ENCODE peak calls at places on chromosomes 13 and 19, in five cellular contexts. V is CD8-positive, alpha-beta memory T cell; T is astrocyte of the spinal cord; I is stimulated activated CD4-positive, alpha-beta T cell treated with anti-CD3 and anti-CD28 coated beads, Interleukin-2, amount 100 ng/mL, for 48 hours; N is activated T-cell treated with anti-CD3 and anti-CD28 coated beads for 24 hours. F is an unnamed sample.

GRCh38 chr13:28716511-28716910 is 2.3 kb downstream of the SLC46A3 start:
- DNase-seq in V (no peak), T (peak; percentile 46), I (no peak), N (no peak), F (peak; percentile 99)

GRCh38 chr13:51019026-51019425 is 92.0 kb downstream of the C13orf42 start:
- DNase-seq in V (no peak), T (no peak), I (no peak), N (no peak), F (no peak)

GRCh38 chr19:2634228-2634951 is 68.1 kb downstream of the GNG7 start:
- DNase-seq in V (no peak), T (no peak), I (no peak), N (no peak), F (no peak)

GRCh38 chr13:46179576-46180368 is 2.2 kb downstream of the LCP1 start:
- DNase-seq in V (peak; percentile 86), T (no peak), I (peak; percentile 59), N (peak; percentile 69), F (no peak)

GRCh38 chr13:97843201-97843600 is 110.3 kb upstream of the IPO5 start:
- DNase-seq in V (no peak), T (no peak), I (no peak), N (no peak), F (no peak)

GRCh38 chr13:26968431-26969335 is 202.9 kb downstream of the USP12 start:
- DNase-seq in V (no peak), T (no peak), I (no peak), N (no peak), F (peak; percentile 54)

GRCh38 chr13:90918551-90918950 is 428.9 kb upstream of the MIR17HG start:
- DNase-seq in V (no peak), T (peak; percentile 79), I (no peak), N (no peak), F (peak; percentile 52)

GRCh38 chr19:45087531-45087930 is 5.4 kb upstream of the PPP1R37 start:
- DNase-seq in V (peak; percentile 90), T (no peak), I (no peak), N (peak; percentile 21), F (no peak)

GRCh38 chr13:114108141-114108761 is 24.2 kb downstream of the RASA3 start:
- DNase-seq in V (peak; percentile 50), T (no peak), I (no peak), N (no peak), F (no peak)

GRCh38 chr13:100088282-100088647 is 628 bp upstream of the PCCA start:
- DNase-seq in V (no peak), T (no peak), I (no peak), N (no peak), F (no peak)

GRCh38 chr19:45179063-45179847 is 671 bp downstream of the BLOC1S3 start:
- DNase-seq in V (peak; percentile 65), T (no peak), I (peak; percentile 30), N (no peak), F (no peak)

GRCh38 chr13:110130431-110130830 is 176.5 kb downstream of the COL4A1 start:
- DNase-seq in V (no peak), T (no peak), I (no peak), N (no peak), F (no peak)

GRCh38 chr19:55340784-55341147 is 1.1 kb downstream of the KMT5C start:
- DNase-seq in V (no peak), T (no peak), I (no peak), N (no peak), F (no peak)

GRCh38 chr13:101698400-101698799 is 245.9 kb downstream of the ITGBL1 start:
- DNase-seq in V (no peak), T (no peak), I (no peak), N (no peak), F (no peak)

GRCh38 chr19:24098359-24098758 is 11.4 kb downstream of the ZNF254 start:
- DNase-seq in V (no peak), T (no peak), I (no peak), N (no peak), F (no peak)

GRCh38 chr19:2260341-2260751 is 4.1 kb upstream of the JSRP1 start:
- DNase-seq in V (no peak), T (no peak), I (no peak), N (no peak), F (no peak)

GRCh38 chr19:42075364-42075615 is 676 bp upstream of the ZNF574 start:
- DNase-seq in V (no peak), T (no peak), I (no peak), N (no peak), F (no peak)

GRCh38 chr13:27667946-27668345 is 46.3 kb downstream of the POLR1D start:
- DNase-seq in V (no peak), T (no peak), I (no peak), N (no peak), F (no peak)

GRCh38 chr19:3253270-3253669 is 28.8 kb downstream of the CELF5 start:
- DNase-seq in V (no peak), T (no peak), I (no peak), N (no peak), F (peak; percentile 29)

GRCh38 chr19:52962394-52963228 is at the start of gene ZNF816:
- DNase-seq in V (peak; percentile 99), T (peak; percentile 97), I (peak; percentile 99), N (peak; percentile 99), F (no peak)

GRCh38 chr19:48121909-48122371 is 11.3 kb upstream of the PLA2G4C start:
- DNase-seq in V (no peak), T (peak; percentile 17), I (no peak), N (no peak), F (peak; percentile 53)

GRCh38 chr13:23806874-23807522 is 82.2 kb downstream of the MIPEP start:
- DNase-seq in V (no peak), T (no peak), I (no peak), N (no peak), F (no peak)

GRCh38 chr19:10286803-10287737 is at the start of gene ICAM4:
- DNase-seq in V (no peak), T (no peak), I (no peak), N (no peak), F (no peak)

GRCh38 chr13:44153536-44153935 is 220.1 kb upstream of the SERP2 start:
- DNase-seq in V (no peak), T (no peak), I (no peak), N (no peak), F (no peak)

GRCh38 chr13:102567857-102568256 is 28.9 kb upstream of the TPP2 start:
- DNase-seq in V (no peak), T (no peak), I (no peak), N (no peak), F (no peak)

GRCh38 chr19:19642506-19643157 is 825 bp downstream of the GMIP start:
- DNase-seq in V (peak; percentile 69), T (no peak), I (peak; percentile 21), N (peak; percentile 38), F (no peak)

GRCh38 chr13:28819748-28820098 is 416 bp upstream of the MTUS2 start:
- DNase-seq in V (no peak), T (no peak), I (peak; percentile 60), N (peak; percentile 27), F (no peak)

GRCh38 chr13:52991344-52992020 is 37.1 kb upstream of the OLFM4 start:
- DNase-seq in V (no peak), T (no peak), I (no peak), N (no peak), F (peak; percentile 27)

GRCh38 chr19:30371157-30371845 is 883 bp upstream of the ZNF536 start:
- DNase-seq in V (no peak), T (no peak), I (no peak), N (no peak), F (no peak)

GRCh38 chr19:53212703-53213320 is 19.7 kb upstream of the ZNF665 start:
- DNase-seq in V (no peak), T (no peak), I (no peak), N (no peak), F (no peak)

GRCh38 chr19:10517760-10518443 is 655 bp upstream of the S1PR5 start:
- DNase-seq in V (peak; percentile 69), T (no peak), I (no peak), N (no peak), F (no peak)

GRCh38 chr13:30978981-30979956 is 46.8 kb downstream of the TEX26 start:
- DNase-seq in V (no peak), T (no peak), I (peak; percentile 54), N (peak; percentile 11), F (no peak)

GRCh38 chr13:99265823-99266426 is 7.7 kb upstream of the GPR18 start:
- DNase-seq in V (no peak), T (peak; percentile 62), I (no peak), N (no peak), F (peak; percentile 47)

GRCh38 chr13:47594833-47595232 is 406.2 kb downstream of the SUCLA2 start:
- DNase-seq in V (no peak), T (no peak), I (no peak), N (no peak), F (peak; percentile 47)

F was measured in HT1080.